ENCODE peak calls at places on chromosome 7, in five cellular contexts. J is heart right ventricle, L is ovary, O is astrocyte of the spinal cord, S is H1. B is an unnamed sample.

GRCh38 chr7:68269410-68269809 is 1272.8 kb downstream of the TYW1 start:
- DNase-seq in J (no peak), O (peak), S (no peak), L (no peak), B (no peak)

GRCh38 chr7:25196132-25196896 is 32.0 kb downstream of the NPVF start:
- DNase-seq in J (no peak), L (no peak), O (no peak), S (no peak), B (no peak)

GRCh38 chr7:1892011-1892965 is 222.2 kb downstream of the ELFN1 start:
- DNase-seq in S (no peak), O (no peak), L (no peak), J (no peak), B (no peak)

GRCh38 chr7:36852017-36852416 is 127.7 kb upstream of the AOAH start:
- DNase-seq in L (no peak), O (no peak), J (no peak), S (no peak), B (no peak)

GRCh38 chr7:5629941-5630340 is 151.5 kb downstream of the RNF216 start:
- DNase-seq in S (no peak), J (no peak), L (no peak), O (peak), B (no peak)

GRCh38 chr7:7228472-7228871 is 46.1 kb downstream of the C1GALT1 start:
- DNase-seq in J (no peak), S (no peak), L (no peak), O (no peak), B (no peak)

GRCh38 chr7:32515890-32516550 is 20.7 kb downstream of the AVL9 start:
- DNase-seq in S (no peak), O (peak), L (no peak), J (no peak), B (no peak)

GRCh38 chr7:27774717-27775328 is 34.9 kb downstream of the TAX1BP1 start:
- DNase-seq in J (no peak), S (no peak), O (peak), L (no peak), B (no peak)

GRCh38 chr7:25454562-25455031 is 226.3 kb upstream of the NPVF start:
- DNase-seq in L (no peak), S (no peak), J (peak), O (no peak), B (no peak)

GRCh38 chr7:139738101-139738489 is 39.7 kb downstream of the HIPK2 start:
- DNase-seq in L (no peak), S (no peak), O (peak), J (no peak), B (no peak)

GRCh38 chr7:64787295-64787694 is 6.9 kb upstream of the ZNF138 start:
- DNase-seq in S (no peak), L (no peak), O (no peak), J (no peak), B (no peak)

GRCh38 chr7:2215851-2216250 is 16.9 kb downstream of the MAD1L1 start:
- DNase-seq in O (no peak), J (no peak), L (no peak), S (no peak), B (no peak)

GRCh38 chr7:42272793-42273665 is 36.0 kb upstream of the GLI3 start:
- DNase-seq in O (peak), J (no peak), S (no peak), L (no peak), B (no peak)

GRCh38 chr7:93219877-93220276 is 6.4 kb downstream of the HEPACAM2 start:
- DNase-seq in S (no peak), J (no peak), L (no peak), O (no peak), B (no peak)

GRCh38 chr7:151442776-151443496 is 3.0 kb upstream of the CRYGN start:
- DNase-seq in L (no peak), J (no peak), O (no peak), S (no peak), B (no peak)

GRCh38 chr7:88735920-88736319 is 23.6 kb upstream of the ZNF804B start:
- DNase-seq in J (no peak), S (no peak), O (no peak), L (no peak), B (no peak)

GRCh38 chr7:102288285-102288930 is 1.7 kb downstream of the SH2B2 start:
- DNase-seq in L (no peak), O (no peak), S (no peak), J (no peak), B (no peak)
- H3K4me3 ChIP-seq in L (peak), O (no peak), S (peak), J (no peak), B (peak)

GRCh38 chr7:155450828-155451521 is 7.0 kb upstream of the EN2 start:
- DNase-seq in L (no peak), S (no peak), J (no peak), O (no peak), B (no peak)
- H3K4me3 ChIP-seq in L (no peak), S (no peak), J (no peak), O (no peak), B (no peak)

GRCh38 chr7:54986716-54987115 is 32.1 kb upstream of the EGFR start:
- DNase-seq in L (no peak), O (no peak), S (no peak), J (no peak), B (no peak)

GRCh38 chr7:54988516-54988915 is 30.3 kb upstream of the EGFR start:
- DNase-seq in S (no peak), L (no peak), J (no peak), O (no peak), B (no peak)

GRCh38 chr7:54987772-54988171 is 31.0 kb upstream of the EGFR start:
- DNase-seq in S (no peak), L (no peak), J (no peak), O (no peak), B (no peak)

GRCh38 chr7:54991341-54991740 is 27.5 kb upstream of the EGFR start:
- DNase-seq in L (no peak), J (no peak), O (no peak), S (no peak), B (no peak)

DNA sequence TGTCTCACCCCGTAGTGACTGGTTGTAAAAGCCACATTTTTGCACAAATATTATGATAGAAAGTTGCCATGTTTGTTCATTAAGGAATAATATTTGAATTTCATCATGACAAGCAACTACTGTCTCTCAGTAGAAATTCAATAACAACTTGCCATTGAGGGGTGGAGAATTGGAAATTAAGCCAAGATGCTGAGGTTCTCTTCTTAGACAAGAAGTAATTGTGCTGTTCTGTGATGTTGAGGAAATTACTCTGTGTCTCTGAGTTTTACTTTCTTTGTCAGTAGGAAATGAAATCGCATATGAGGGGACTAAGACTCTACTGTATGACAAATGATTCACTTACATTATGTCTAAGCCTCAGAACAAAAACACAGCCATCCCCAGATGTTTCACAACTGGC is 29.0 kb upstream of the EGFR start:
- DNase-seq in J (no peak), L (no peak), S (no peak), O (no peak), B (no peak)
- H3K4me3 ChIP-seq in J (no peak), L (no peak), S (no peak), O (no peak), B (no peak)

GRCh38 chr7:150321788-150322113 is 1.4 kb upstream of the LRRC61 start:
- DNase-seq in O (no peak), S (no peak), J (no peak), L (no peak), B (no peak)
- H3K4me3 ChIP-seq in O (no peak), S (no peak), J (no peak), L (no peak), B (no peak)

DNA sequence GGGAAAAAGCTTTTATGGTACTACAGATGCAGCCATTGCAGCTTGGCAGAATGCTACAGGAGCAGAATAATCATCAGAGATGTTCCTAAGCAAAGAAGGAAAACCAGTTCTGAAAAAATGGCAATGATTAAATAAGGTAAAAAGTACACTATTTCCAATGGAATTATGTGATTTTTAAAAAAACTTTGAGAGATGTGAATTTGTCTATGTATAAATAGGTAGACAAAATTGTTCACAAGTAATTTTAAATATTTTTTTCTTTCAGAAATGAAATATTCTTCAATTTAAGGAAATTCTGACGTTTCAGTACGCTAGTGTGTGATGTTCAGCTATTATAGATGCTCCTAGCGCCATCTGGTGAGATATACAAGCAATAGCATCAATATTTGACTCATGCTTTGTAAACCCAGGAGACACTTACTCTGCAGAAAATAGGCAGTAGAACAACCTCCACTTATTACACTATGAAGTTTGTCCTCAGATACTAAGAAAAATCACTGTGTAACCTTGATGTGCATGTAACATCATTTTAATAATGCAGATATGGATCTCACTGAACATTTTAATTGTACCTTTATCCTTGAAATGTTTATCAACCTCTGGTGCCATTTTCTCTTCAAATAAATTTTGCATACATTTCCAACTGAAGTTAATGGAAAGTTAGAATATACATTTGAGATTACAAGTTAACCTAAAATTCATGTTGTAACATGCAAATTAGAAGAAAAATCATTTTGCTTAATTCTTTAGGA is 151.4 kb upstream of the FAM3C start:
- DNase-seq in J (no peak), O (peak), L (no peak), S (no peak), B (no peak)
- H3K4me3 ChIP-seq in J (no peak), O (no peak), L (no peak), S (no peak), B (no peak)

GRCh38 chr7:130912086-130912909 is 178.3 kb upstream of the KLF14 start:
- DNase-seq in L (no peak), O (peak), J (no peak), S (no peak), B (no peak)

GRCh38 chr7:130912910-130913720 is 179.1 kb upstream of the KLF14 start:
- DNase-seq in O (peak), L (peak), J (peak), S (no peak), B (no peak)

GRCh38 chr7:130909161-130909836 is 175.3 kb upstream of the KLF14 start:
- DNase-seq in S (no peak), J (no peak), L (no peak), O (no peak), B (no peak)

GRCh38 chr7:130909881-130910672 is 176.1 kb upstream of the KLF14 start:
- DNase-seq in O (no peak), S (no peak), L (no peak), J (no peak), B (no peak)

DNA sequence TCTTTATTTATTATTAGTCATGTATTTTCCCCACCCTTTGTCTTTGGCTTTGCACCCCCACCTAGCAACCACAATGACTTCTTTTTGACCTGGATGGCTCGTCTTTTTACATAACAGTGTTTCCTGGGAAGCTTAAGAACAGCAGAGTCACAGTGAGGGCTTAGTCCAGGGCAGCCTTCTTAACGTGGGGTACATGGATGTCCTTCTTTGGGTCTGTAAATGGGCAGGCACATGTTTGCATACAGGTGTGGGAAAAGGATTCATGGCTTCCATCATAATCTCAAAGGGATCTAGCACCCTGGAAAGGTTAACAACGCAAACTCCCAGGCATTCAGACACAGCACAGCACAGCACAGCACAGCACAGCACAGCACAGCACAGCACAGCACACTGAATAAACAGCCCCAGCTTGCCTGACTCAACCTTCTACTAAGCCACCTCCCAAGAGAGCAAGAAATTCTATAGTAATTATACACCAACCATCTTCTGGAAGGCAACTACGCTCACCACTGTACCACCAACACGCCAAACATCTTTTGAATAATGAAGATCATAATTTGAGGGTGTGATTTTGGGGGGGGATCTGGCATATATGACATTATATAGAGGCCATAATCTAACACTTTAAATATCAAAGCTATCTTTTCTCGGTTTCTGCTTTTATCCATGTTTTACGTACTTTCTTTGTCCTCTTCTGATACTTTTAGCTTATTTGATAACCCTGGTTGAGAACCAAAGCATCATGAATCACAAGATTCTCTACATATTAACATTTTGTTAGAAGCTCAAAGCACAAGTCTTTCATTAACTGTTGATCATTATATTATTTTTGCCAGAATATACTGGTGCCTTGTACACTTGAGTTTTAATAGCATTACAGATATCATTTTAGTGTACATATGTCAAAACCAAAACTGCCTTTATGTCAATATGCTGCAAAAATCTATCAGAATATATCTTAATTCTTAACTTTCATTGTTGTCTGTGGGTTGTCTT is 177.2 kb upstream of the KLF14 start:
- DNase-seq in S (no peak), J (no peak), O (peak), L (no peak), B (no peak)
- H3K4me3 ChIP-seq in S (peak), J (no peak), O (peak), L (peak), B (peak)

GRCh38 chr7:106629521-106629920 is 31.4 kb downstream of the CCDC71L start:
- DNase-seq in J (no peak), S (no peak), L (no peak), O (peak), B (no peak)
- H3K4me3 ChIP-seq in J (no peak), S (no peak), L (no peak), O (no peak), B (no peak)

B was measured in breast epithelium.